ENCODE peak calls at places on chromosomes 2 and 18, in seven cellular contexts. T is Peyer's patch, I is astrocyte of the spinal cord, D is AG10803, X is endodermal cell, H is cardiac fibroblast, F is omental fat pad. J is an unnamed sample.
A peak's percentile ranks its signal among the peaks of the same experiment; 100 is the strongest.

GRCh38 chr2:74148457-74149248 is 941 bp upstream of the BOLA3 start:
- DNase-seq in T (no peak), I (no peak), D (no peak), X (no peak), H (no peak), F (no peak), J (no peak)

GRCh38 chr2:20539776-20540586 is 93.1 kb downstream of the RHOB start:
- DNase-seq in T (peak; percentile 45), I (no peak), D (no peak), X (no peak), H (no peak), F (no peak), J (no peak)

GRCh38 chr2:54416938-54417337 is 39.2 kb upstream of the SPTBN1 start:
- DNase-seq in T (no peak), I (no peak), D (no peak), X (no peak), H (no peak), F (no peak), J (no peak)

GRCh38 chr18:22132763-22133162 is 36.6 kb upstream of the GATA6 start:
- DNase-seq in T (no peak), I (no peak), D (no peak), X (no peak), H (no peak), F (no peak), J (no peak)

GRCh38 chr2:155722290-155722689 is 610.2 kb downstream of the NR4A2 start:
- DNase-seq in T (no peak), I (no peak), D (no peak), X (no peak), H (no peak), F (no peak), J (no peak)

GRCh38 chr2:161223139-161223732 is 63.0 kb downstream of the TANK start:
- DNase-seq in T (no peak), I (peak; percentile 66), D (peak; percentile 55), X (no peak), H (peak; percentile 72), F (no peak), J (no peak)

GRCh38 chr18:25832008-25832604 is 258.3 kb downstream of the SS18 start:
- DNase-seq in T (peak; percentile 62), I (peak; percentile 69), D (peak; percentile 71), X (peak; percentile 87), H (peak; percentile 69), F (peak; percentile 39), J (no peak)

GRCh38 chr18:29164993-29165599 is 988.2 kb upstream of the CDH2 start:
- DNase-seq in T (no peak), I (peak; percentile 89), D (peak; percentile 92), X (no peak), H (peak; percentile 88), F (no peak), J (no peak)

GRCh38 chr2:33810046-33810835 is 211.1 kb upstream of the FAM98A start:
- DNase-seq in T (no peak), I (no peak), D (peak; percentile 9), X (no peak), H (no peak), F (no peak), J (no peak)

GRCh38 chr2:69241039-69241586 is 145.9 kb downstream of the GFPT1 start:
- DNase-seq in T (no peak), I (no peak), D (peak; percentile 70), X (no peak), H (no peak), F (no peak), J (no peak)

GRCh38 chr2:102114290-102114721 is 28.2 kb upstream of the IL1R1 start:
- DNase-seq in T (no peak), I (peak; percentile 97), D (peak; percentile 84), X (no peak), H (peak; percentile 87), F (no peak), J (no peak)

GRCh38 chr2:176132397-176133086 is 3.0 kb downstream of the HOXD8 start:
- DNase-seq in T (peak; percentile 25), I (peak; percentile 60), D (peak; percentile 67), X (peak; percentile 53), H (no peak), F (no peak), J (no peak)

GRCh38 chr2:238518127-238518827 is 91.5 kb downstream of the ASB1 start:
- DNase-seq in T (no peak), I (peak; percentile 25), D (peak; percentile 99), X (no peak), H (no peak), F (no peak), J (no peak)

GRCh38 chr18:66752733-66753132 is 148.8 kb upstream of the CDH19 start:
- DNase-seq in T (no peak), I (no peak), D (no peak), X (no peak), H (no peak), F (no peak), J (no peak)

GRCh38 chr18:66749475-66750035 is 145.7 kb upstream of the CDH19 start:
- DNase-seq in T (no peak), I (no peak), D (no peak), X (no peak), H (no peak), F (no peak), J (no peak)

GRCh38 chr18:66754335-66754734 is 150.4 kb upstream of the CDH19 start:
- DNase-seq in T (no peak), I (no peak), D (no peak), X (no peak), H (no peak), F (no peak), J (no peak)

GRCh38 chr18:66749030-66749429 is 145.1 kb upstream of the CDH19 start:
- DNase-seq in T (no peak), I (peak; percentile 6), D (no peak), X (no peak), H (peak; percentile 55), F (no peak), J (no peak)
- TF ChIP-seq CTCF in T (no peak), I (peak; percentile 5), D (no peak), X (peak; percentile 37), H (peak; percentile 14), F (no peak), J (no peak)

GRCh38 chr2:217839750-217840107 is 163.1 kb downstream of the TNS1 start:
- DNase-seq in T (no peak), I (no peak), D (no peak), X (no peak), H (no peak), F (no peak), J (no peak)
- TF ChIP-seq CTCF in T (no peak), I (no peak), D (no peak), X (no peak), H (no peak), F (no peak), J (no peak)

GRCh38 chr18:33232318-33232626 is 208.2 kb downstream of the CCDC178 start:
- DNase-seq in T (no peak), I (no peak), D (no peak), X (no peak), H (no peak), F (no peak), J (no peak)
- TF ChIP-seq CTCF in T (no peak), I (no peak), D (no peak), X (no peak), H (no peak), F (no peak), J (no peak)

DNA sequence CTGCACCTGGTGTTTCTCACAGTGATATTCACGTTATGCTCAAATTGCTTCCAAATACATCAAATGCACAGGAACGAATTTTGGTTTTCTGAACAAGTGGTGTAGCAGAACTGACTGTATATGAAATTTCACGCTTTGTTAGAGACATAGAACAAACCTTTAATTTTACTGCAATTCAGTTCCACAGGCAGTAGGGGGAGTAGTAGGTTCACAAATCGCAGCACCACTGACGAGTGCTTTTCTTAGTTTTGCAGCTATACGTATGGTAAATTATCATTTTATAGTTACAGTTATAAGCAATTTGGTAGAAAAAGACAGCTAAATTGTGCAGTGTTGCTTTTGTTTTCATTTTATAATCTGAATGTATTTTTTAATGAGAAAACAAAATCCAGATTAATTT is 113.3 kb downstream of the KIAA1328 start:
- DNase-seq in T (no peak), I (peak; percentile 48), D (peak; percentile 27), X (peak; percentile 55), H (peak; percentile 57), F (no peak), J (no peak)
- TF ChIP-seq CTCF in T (no peak), I (peak; percentile 65), D (peak; percentile 59), X (peak; percentile 97), H (peak; percentile 72), F (no peak), J (no peak)

DNA sequence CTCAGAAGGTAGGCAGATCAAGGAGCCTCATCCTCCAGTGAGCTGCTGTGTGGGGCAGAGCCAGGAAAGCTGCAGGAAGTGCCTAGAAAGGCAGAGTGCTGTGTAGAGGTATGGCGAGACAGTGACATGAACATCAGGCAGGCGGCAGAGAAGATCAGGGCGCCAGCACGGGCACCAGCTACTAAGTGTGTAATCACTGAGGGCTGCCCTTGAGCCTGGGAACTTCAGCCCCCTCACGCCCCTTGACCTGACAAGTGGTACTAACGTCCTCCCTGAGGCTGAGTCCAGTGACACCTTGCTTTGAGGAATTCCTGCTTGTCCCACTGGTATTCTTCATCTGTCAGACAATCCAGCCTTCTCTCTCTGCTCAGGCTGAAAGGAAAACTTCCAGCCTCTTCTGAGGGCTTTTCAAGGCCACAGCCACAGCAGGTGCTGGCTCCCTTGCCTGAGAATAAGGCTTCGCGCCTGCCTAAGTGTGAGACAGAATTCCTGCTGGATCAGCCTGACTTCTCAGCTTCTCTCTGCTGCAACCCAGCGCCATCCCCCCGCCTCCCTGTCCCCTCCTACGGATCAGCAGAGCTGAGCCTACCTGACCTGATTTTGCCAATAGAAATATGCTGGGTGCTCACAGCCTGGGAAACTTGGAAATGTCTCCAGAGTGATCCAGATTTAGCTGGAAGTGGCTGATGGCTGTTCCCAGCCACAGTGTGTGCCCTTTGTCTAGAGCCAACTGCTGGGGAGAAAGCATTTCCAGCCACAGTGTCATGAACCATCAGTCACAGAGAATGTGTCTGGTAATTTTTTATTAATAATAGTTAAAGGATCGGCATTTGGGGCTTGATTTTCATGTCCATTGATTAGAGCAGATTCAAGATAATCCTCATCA is 148.0 kb downstream of the SMAD7 start:
- DNase-seq in T (no peak), I (no peak), D (no peak), X (peak; percentile 94), H (no peak), F (peak; percentile 16), J (peak; percentile 9)
- TF ChIP-seq CTCF in T (no peak), I (no peak), D (no peak), X (no peak), H (no peak), F (no peak), J (no peak)

GRCh38 chr2:208389940-208390339 is 16.7 kb upstream of the PTH2R start:
- DNase-seq in T (no peak), I (no peak), D (no peak), X (no peak), H (no peak), F (no peak), J (no peak)

GRCh38 chr2:208386546-208386945 is 20.0 kb upstream of the PTH2R start:
- DNase-seq in T (no peak), I (no peak), D (no peak), X (no peak), H (no peak), F (no peak), J (no peak)

DNA sequence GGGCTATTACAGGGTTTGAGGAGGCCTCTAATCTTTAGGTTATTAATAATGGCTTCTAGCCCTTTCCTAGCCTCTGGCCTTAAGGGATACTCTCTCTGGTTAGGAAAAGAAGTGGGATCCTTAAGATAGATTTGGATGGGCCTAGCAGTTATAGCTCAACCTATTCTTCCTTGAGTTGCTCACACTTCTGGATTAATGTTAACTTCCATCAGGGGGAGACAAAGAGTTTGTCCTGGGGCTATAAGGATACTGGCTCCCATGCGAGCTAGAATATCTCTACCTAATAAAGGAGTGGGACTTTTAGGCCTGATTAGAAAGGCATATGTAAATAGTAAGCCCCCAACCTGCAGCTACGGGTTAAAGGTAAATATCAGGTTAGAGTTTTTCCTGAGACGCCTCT is 14.3 kb upstream of the PTH2R start:
- DNase-seq in T (no peak), I (no peak), D (no peak), X (no peak), H (no peak), F (no peak), J (no peak)
- TF ChIP-seq CTCF in T (no peak), I (peak; percentile 17), D (peak; percentile 36), X (peak; percentile 37), H (peak; percentile 37), F (no peak), J (no peak)